ENCODE peak calls at places on chromosome 3, in ten cellular contexts. C is prostate gland; S is adrenal gland; J is IMR-90; L is CD8-positive, alpha-beta T cell; N is colonic mucosa; P is left ventricle myocardium inferior; D is pancreas; Q is H1; F is neural progenitor cell. Z is an unnamed sample. For H3K4me1, the result is how much of the 10 kb centered on the place peaks cover.

GRCh38 chr3:62662680-62663079 is 212.5 kb downstream of the CADPS start:
- DNase-seq in J (no peak), L (no peak), F (no peak), C (no peak), S (no peak), P (no peak), Q (no peak), D (no peak), N (no peak), Z (no peak)

GRCh38 chr3:69306239-69307185 is 79.4 kb downstream of the FRMD4B start:
- DNase-seq in F (peak), Q (peak), N (peak), L (peak), S (peak), P (peak), D (no peak), C (peak), J (peak), Z (peak)

GRCh38 chr3:134677196-134677986 is 26.6 kb upstream of the KY start:
- DNase-seq in D (no peak), S (peak), N (peak), P (peak), C (no peak), F (peak), Q (peak), L (no peak), J (no peak), Z (no peak)

GRCh38 chr3:104629038-104629437 is 737.7 kb upstream of the ALCAM start:
- DNase-seq in L (no peak), F (no peak), D (no peak), P (no peak), C (no peak), N (no peak), Q (no peak), S (no peak), J (peak), Z (no peak)

GRCh38 chr3:79516795-79517194 is 251.0 kb downstream of the ROBO1 start:
- DNase-seq in L (no peak), N (no peak), J (no peak), F (no peak), Q (no peak), C (no peak), P (no peak), D (no peak), S (no peak), Z (no peak)

GRCh38 chr3:14565791-14566588 is 25.8 kb upstream of the GRIP2 start:
- DNase-seq in N (no peak), D (no peak), P (no peak), Q (no peak), F (no peak), L (no peak), J (peak), C (no peak), S (no peak), Z (no peak)

GRCh38 chr3:51243919-51244318 is 141.2 kb upstream of the MANF start:
- DNase-seq in D (no peak), S (no peak), N (no peak), F (no peak), P (no peak), L (no peak), J (no peak), Q (no peak), C (no peak), Z (no peak)

GRCh38 chr3:123080864-123081562 is 14.2 kb downstream of the PDIA5 start:
- DNase-seq in J (no peak), Q (no peak), P (no peak), F (no peak), L (no peak), C (no peak), N (no peak), D (no peak), S (peak), Z (no peak)

GRCh38 chr3:46866720-46867549 is 3.7 kb upstream of the MYL3 start:
- DNase-seq in N (peak), J (peak), Q (peak), F (peak), P (peak), C (peak), L (peak), S (peak), D (peak), Z (peak)

GRCh38 chr3:69216981-69217380 is 94.6 kb upstream of the LMOD3 start:
- DNase-seq in L (no peak), P (no peak), Q (no peak), D (no peak), C (no peak), J (no peak), F (no peak), S (no peak), N (no peak), Z (no peak)

GRCh38 chr3:184952671-184953070 is 140.7 kb downstream of the VPS8 start:
- DNase-seq in Q (no peak), P (no peak), J (peak), L (no peak), N (no peak), F (no peak), D (no peak), C (no peak), S (no peak), Z (no peak)

GRCh38 chr3:89762360-89762759 is 654.9 kb downstream of the EPHA3 start:
- DNase-seq in L (no peak), C (no peak), P (no peak), J (no peak), N (no peak), D (no peak), S (no peak), F (no peak), Q (no peak), Z (no peak)

GRCh38 chr3:129626744-129627349 is 20.4 kb upstream of the PLXND1 start:
- DNase-seq in P (peak), J (peak), S (peak), D (peak), Q (peak), F (peak), C (peak), N (peak), L (peak), Z (peak)

GRCh38 chr3:188153498-188153948 is 434 bp upstream of the LPP start:
- DNase-seq in C (peak), L (peak), P (peak), S (peak), N (peak), F (peak), Q (peak), J (peak), D (peak), Z (peak)

GRCh38 chr3:135191690-135192089 is 396.6 kb downstream of the EPHB1 start:
- DNase-seq in S (no peak), P (no peak), Q (no peak), F (peak), J (no peak), D (no peak), C (no peak), N (no peak), L (no peak), Z (no peak)

GRCh38 chr3:25019506-25019905 is 408.6 kb upstream of the RARB start:
- DNase-seq in P (no peak), L (no peak), Q (no peak), S (no peak), F (no peak), J (no peak), D (no peak), N (no peak), C (no peak), Z (no peak)

GRCh38 chr3:184441202-184441900 is 61.5 kb downstream of the CHRD start:
- DNase-seq in P (no peak), N (no peak), C (no peak), D (no peak), L (no peak), Q (no peak), J (no peak), S (no peak), F (no peak), Z (no peak)

GRCh38 chr3:12307136-12307535 is 18.3 kb downstream of the PPARG start:
- DNase-seq in C (no peak), F (no peak), Q (no peak), L (no peak), P (no peak), D (no peak), S (no peak), J (peak), N (no peak), Z (no peak)

GRCh38 chr3:109806929-109807328 is 469.6 kb upstream of the DPPA4 start:
- DNase-seq in C (no peak), J (peak), D (no peak), P (no peak), S (no peak), F (no peak), N (no peak), L (peak), Q (no peak), Z (no peak)

GRCh38 chr3:86244897-86245296 is 746.1 kb downstream of the VGLL3 start:
- DNase-seq in J (no peak), N (no peak), Q (no peak), P (no peak), L (no peak), F (peak), D (no peak), S (no peak), C (no peak), Z (no peak)

GRCh38 chr3:47028146-47028545 is 48.7 kb downstream of the NBEAL2 start:
- DNase-seq in P (no peak), Q (no peak), F (no peak), S (no peak), N (no peak), J (no peak), C (no peak), L (no peak), D (no peak), Z (no peak)

GRCh38 chr3:11288786-11289637 is 16.8 kb downstream of the ATG7 start:
- DNase-seq in D (no peak), F (no peak), N (no peak), L (no peak), J (peak), Q (no peak), P (no peak), C (no peak), S (peak), Z (no peak)

GRCh38 chr3:11291808-11292207 is 19.6 kb downstream of the ATG7 start:
- DNase-seq in Q (no peak), J (no peak), L (no peak), D (no peak), C (no peak), P (no peak), S (no peak), N (no peak), F (no peak), Z (no peak)

GRCh38 chr3:11288021-11288491 is 15.9 kb downstream of the ATG7 start:
- DNase-seq in F (no peak), C (peak), P (no peak), J (peak), S (no peak), D (no peak), L (no peak), N (no peak), Q (no peak), Z (no peak)

GRCh38 chr3:11290743-11291680 is 18.8 kb downstream of the ATG7 start:
- DNase-seq in C (no peak), S (peak), J (peak), Q (no peak), N (no peak), P (no peak), L (peak), F (no peak), D (no peak), Z (no peak)

DNA sequence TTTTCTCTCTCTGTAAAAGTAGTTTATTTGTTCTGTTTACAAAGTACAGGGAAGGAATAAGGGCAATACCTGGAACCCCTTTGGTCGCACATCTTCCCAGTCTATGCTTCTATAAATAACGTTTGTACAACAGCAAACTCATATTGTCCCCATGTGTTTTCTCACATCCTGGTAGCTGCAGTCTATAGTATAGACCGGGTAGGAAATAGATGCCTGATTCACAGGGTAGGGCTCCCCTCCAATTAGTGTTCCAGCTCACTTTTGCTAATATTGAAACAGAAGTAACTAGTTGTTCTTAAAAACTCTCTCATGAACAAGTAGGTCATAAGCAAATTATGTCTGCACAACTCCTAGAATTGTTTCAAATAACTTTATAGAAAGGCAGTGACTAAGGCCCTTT is 17.7 kb downstream of the ATG7 start:
- DNase-seq in C (no peak), P (no peak), N (no peak), F (no peak), D (no peak), L (no peak), S (no peak), Q (no peak), J (no peak), Z (no peak)
- H3K4me1 ChIP-seq in C (under half), P (half or more), N (under half), F (under half), D (under half), L (under half), S (half or more), Q (under half), J (under half), Z (under half)

GRCh38 chr3:57756528-57757401 is 656 bp downstream of the SLMAP start:
- DNase-seq in L (peak), P (peak), D (peak), C (peak), F (peak), N (peak), Q (peak), J (peak), S (peak), Z (peak)

GRCh38 chr3:57753016-57753415 is 3.1 kb upstream of the SLMAP start:
- DNase-seq in F (no peak), J (no peak), C (no peak), Q (no peak), P (no peak), L (no peak), S (no peak), D (no peak), N (no peak), Z (no peak)

GRCh38 chr3:57756022-57756527 is at the start of gene SLMAP:
- DNase-seq in F (peak), C (peak), S (peak), L (peak), N (peak), J (peak), D (peak), Q (peak), P (peak), Z (peak)

GRCh38 chr3:57757642-57758297 is 1.7 kb downstream of the SLMAP start:
- DNase-seq in J (peak), F (peak), D (peak), N (peak), C (peak), Q (no peak), S (peak), L (no peak), P (no peak), Z (no peak)

GRCh38 chr3:57755368-57756021 is 614 bp upstream of the SLMAP start:
- DNase-seq in L (no peak), N (peak), S (peak), P (peak), F (peak), Q (no peak), C (peak), D (no peak), J (peak), Z (no peak)
- TF ChIP-seq CTCF in L (peak), N (no peak), S (peak), P (no peak), F (peak), Q (peak), C (peak), D (peak), J (no peak), Z (no peak)

GRCh38 chr3:149101154-149101553 is 14.8 kb upstream of the HLTF start:
- DNase-seq in D (no peak), F (no peak), P (no peak), Q (no peak), J (no peak), N (no peak), L (no peak), C (no peak), S (no peak), Z (no peak)
- H3K4me3 ChIP-seq in D (no peak), F (no peak), P (no peak), Q (no peak), J (no peak), N (no peak), L (no peak), C (no peak), S (no peak), Z (no peak)

DNA sequence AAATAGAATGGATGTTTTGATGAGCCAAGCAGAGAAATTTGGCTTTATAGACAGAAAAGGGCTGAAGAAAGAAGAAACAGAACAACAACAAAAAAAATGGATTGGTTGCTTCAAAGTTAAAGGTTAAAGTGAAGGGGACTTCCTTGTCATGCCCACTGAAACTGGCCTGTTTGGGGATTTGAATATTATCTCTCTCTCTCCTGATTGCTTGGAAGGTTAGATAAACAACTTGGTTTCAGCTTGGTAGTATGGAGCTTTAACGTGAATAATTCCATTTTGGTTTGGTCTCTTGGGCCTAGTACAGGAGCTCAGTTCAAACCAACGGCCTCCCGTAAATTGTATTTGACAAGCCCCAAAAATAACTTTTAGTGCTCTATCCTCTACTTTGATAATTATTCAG is 70.8 kb upstream of the MBNL1 start:
- DNase-seq in C (no peak), J (no peak), L (no peak), N (no peak), F (no peak), P (no peak), D (no peak), S (no peak), Q (no peak), Z (no peak)
- H3K4me1 ChIP-seq in C (under half), J (under half), L (half or more), N (under half), F (under half), P (under half), D (under half), S (under half), Q (under half), Z (under half)

DNA sequence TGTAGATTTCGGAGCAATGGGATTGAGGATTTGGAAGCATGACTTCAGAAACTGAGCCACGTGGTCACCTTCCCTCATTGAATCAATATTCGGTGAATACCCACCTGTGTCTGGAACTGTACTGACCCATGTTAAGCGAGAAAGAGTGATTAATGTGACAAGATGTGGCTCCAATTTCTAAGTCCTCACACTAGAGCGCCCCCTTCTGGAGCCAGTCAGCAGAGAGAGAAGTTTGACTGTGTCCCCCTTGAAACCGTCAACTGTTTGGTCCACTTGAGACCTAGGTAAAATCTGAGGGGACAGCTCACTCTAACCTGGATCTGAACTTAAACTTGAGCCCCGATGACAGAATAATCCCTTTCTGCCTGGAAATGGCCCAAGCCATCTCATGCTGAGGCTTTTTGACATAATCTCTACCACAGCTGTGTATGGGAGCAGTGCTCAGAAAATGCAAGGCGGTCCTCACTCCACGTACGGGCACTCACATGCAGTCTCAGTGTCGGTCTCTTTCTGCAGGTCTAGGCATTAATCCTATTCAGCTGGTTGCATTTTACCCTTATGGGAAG is 47.8 kb upstream of the LIMD1 start:
- DNase-seq in P (no peak), D (no peak), S (no peak), Q (peak), J (no peak), F (peak), N (no peak), C (no peak), L (no peak), Z (no peak)
- TF ChIP-seq CTCF in P (peak), D (peak), S (no peak), Q (peak), J (peak), F (peak), N (no peak), C (peak), L (peak), Z (no peak)

Z was measured in lung.